ENCODE peak calls at places on chromosomes 1 and 21, in seven cellular contexts. C is mesothelial cell of epicardium, H is endothelial cell, B is osteocyte, R is fibroblast of mammary gland, A is WERI-Rb-1, Y is WTC11. T is an unnamed sample.
A peak's percentile ranks its signal among the peaks of the same experiment; 100 is the strongest.

GRCh38 chr1:53327183-53327941 is 508 bp downstream of the LRP8 start:
- DNase-seq in C (no peak), H (peak; percentile 57), B (no peak), R (peak; percentile 21), A (peak; percentile 45), Y (peak; percentile 51), T (peak; percentile 86)

GRCh38 chr1:41399148-41399795 is 38.0 kb downstream of the FOXO6 start:
- DNase-seq in C (no peak), H (no peak), B (no peak), R (no peak), A (no peak), Y (no peak), T (no peak)

GRCh38 chr1:21143752-21144151 is 32.9 kb downstream of the EIF4G3 start:
- DNase-seq in C (no peak), H (no peak), B (no peak), R (no peak), A (no peak), Y (no peak), T (no peak)

GRCh38 chr1:8667869-8668595 is 149.4 kb downstream of the RERE start:
- DNase-seq in C (no peak), H (no peak), B (no peak), R (peak; percentile 73), A (no peak), Y (no peak), T (no peak)

GRCh38 chr1:192565946-192566345 is 9.6 kb upstream of the RGS1 start:
- DNase-seq in C (no peak), H (no peak), B (no peak), R (peak; percentile 49), A (no peak), Y (no peak), T (no peak)

GRCh38 chr21:39562791-39563770 is 49.7 kb upstream of the B3GALT5 start:
- DNase-seq in C (no peak), H (no peak), B (no peak), R (no peak), A (peak; percentile 81), Y (no peak), T (no peak)

GRCh38 chr1:24580756-24581155 is 24.9 kb downstream of the NCMAP start:
- DNase-seq in C (no peak), H (no peak), B (no peak), R (no peak), A (no peak), Y (no peak), T (no peak)

GRCh38 chr1:87421809-87422208 is 93.1 kb downstream of the LMO4 start:
- DNase-seq in C (no peak), H (no peak), B (no peak), R (no peak), A (no peak), Y (no peak), T (no peak)

GRCh38 chr1:29459551-29459945 is 223.2 kb downstream of the PTPRU start:
- DNase-seq in C (no peak), H (no peak), B (no peak), R (no peak), A (no peak), Y (no peak), T (peak; percentile 42)

GRCh38 chr21:28972398-28972797 is 20.3 kb downstream of the LTN1 start:
- DNase-seq in C (no peak), H (no peak), B (no peak), R (no peak), A (no peak), Y (no peak), T (no peak)

GRCh38 chr1:95905818-95906395 is 671.9 kb downstream of the RWDD3 start:
- DNase-seq in C (no peak), H (no peak), B (no peak), R (no peak), A (no peak), Y (no peak), T (no peak)

GRCh38 chr1:81553503-81553902 is 247.2 kb upstream of the ADGRL2 start:
- DNase-seq in C (no peak), H (no peak), B (no peak), R (no peak), A (no peak), Y (no peak), T (no peak)

GRCh38 chr1:100799548-100799947 is 80.0 kb downstream of the VCAM1 start:
- DNase-seq in C (no peak), H (no peak), B (no peak), R (no peak), A (no peak), Y (no peak), T (no peak)

GRCh38 chr1:167092653-167093052 is 1.2 kb upstream of the STYXL2 start:
- DNase-seq in C (no peak), H (no peak), B (no peak), R (no peak), A (no peak), Y (no peak), T (no peak)

GRCh38 chr1:31397360-31398095 is 15.5 kb upstream of the SERINC2 start:
- DNase-seq in C (no peak), H (no peak), B (no peak), R (peak; percentile 36), A (no peak), Y (no peak), T (no peak)

GRCh38 chr1:179807691-179808485 is 64.8 kb downstream of the FAM163A start:
- DNase-seq in C (no peak), H (no peak), B (no peak), R (peak; percentile 30), A (no peak), Y (no peak), T (peak; percentile 67)

GRCh38 chr1:67674260-67675011 is 10.6 kb upstream of the GADD45A start:
- DNase-seq in C (no peak), H (peak; percentile 11), B (no peak), R (peak; percentile 82), A (peak; percentile 67), Y (no peak), T (no peak)

GRCh38 chr1:106944721-106945120 is 111.8 kb upstream of the PRMT6 start:
- DNase-seq in C (no peak), H (no peak), B (no peak), R (peak; percentile 66), A (peak; percentile 32), Y (no peak), T (no peak)

GRCh38 chr1:209527372-209527771 is 56.1 kb upstream of the CAMK1G start:
- DNase-seq in C (no peak), H (no peak), B (no peak), R (peak; percentile 74), A (no peak), Y (no peak), T (no peak)

GRCh38 chr21:43688906-43689305 is 29.5 kb downstream of the RRP1B start:
- DNase-seq in C (no peak), H (no peak), B (no peak), R (no peak), A (no peak), Y (no peak), T (no peak)

GRCh38 chr1:3468236-3469103 is 14.0 kb downstream of the ARHGEF16 start:
- DNase-seq in C (no peak), H (no peak), B (no peak), R (no peak), A (no peak), Y (peak; percentile 9), T (peak; percentile 94)

GRCh38 chr1:4755301-4756183 is 101.1 kb downstream of the AJAP1 start:
- DNase-seq in C (no peak), H (no peak), B (no peak), R (peak; percentile 13), A (peak; percentile 32), Y (no peak), T (no peak)

GRCh38 chr1:14189381-14189780 is 409.1 kb upstream of the KAZN start:
- DNase-seq in C (no peak), H (no peak), B (no peak), R (no peak), A (no peak), Y (no peak), T (no peak)
- TF ChIP-seq CTCF in C (no peak), H (no peak), B (no peak), R (no peak), A (no peak), Y (no peak), T (no peak)

GRCh38 chr1:228869312-228869824 is 134.1 kb downstream of the RHOU start:
- DNase-seq in C (no peak), H (no peak), B (peak; percentile 73), R (no peak), A (no peak), Y (no peak), T (no peak)

GRCh38 chr1:228871314-228872061 is 136.2 kb downstream of the RHOU start:
- DNase-seq in C (no peak), H (no peak), B (peak; percentile 56), R (no peak), A (no peak), Y (no peak), T (no peak)

GRCh38 chr1:228873714-228874113 is 138.4 kb downstream of the RHOU start:
- DNase-seq in C (no peak), H (no peak), B (peak; percentile 42), R (no peak), A (no peak), Y (no peak), T (no peak)

GRCh38 chr1:228870041-228870713 is 134.9 kb downstream of the RHOU start:
- DNase-seq in C (no peak), H (no peak), B (peak; percentile 63), R (no peak), A (no peak), Y (no peak), T (no peak)

GRCh38 chr1:228872080-228872479 is 136.8 kb downstream of the RHOU start:
- DNase-seq in C (no peak), H (no peak), B (no peak), R (no peak), A (no peak), Y (no peak), T (no peak)
- TF ChIP-seq CTCF in C (no peak), H (no peak), B (no peak), R (no peak), A (no peak), Y (no peak), T (no peak)

DNA sequence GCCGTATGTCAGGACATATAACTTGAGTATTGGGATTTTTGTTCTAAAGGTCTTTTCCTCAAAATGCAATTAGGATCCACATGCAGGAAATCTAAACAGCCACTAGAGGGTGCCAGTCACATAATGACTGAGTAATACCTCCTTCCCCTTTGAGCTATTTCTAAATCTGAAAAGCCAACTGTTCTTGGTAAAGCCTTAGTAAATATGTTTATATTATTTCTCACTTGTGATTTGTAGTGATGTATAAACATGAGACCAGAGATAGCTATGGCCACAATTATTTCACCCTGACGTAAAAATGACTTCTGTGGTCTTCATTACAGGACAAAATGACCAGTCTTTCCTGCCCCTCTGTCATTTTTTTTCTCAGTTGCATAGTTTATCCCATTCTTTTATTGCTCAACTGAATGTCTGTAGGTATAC is 41.0 kb upstream of the DR1 start:
- DNase-seq in C (no peak), H (peak; percentile 32), B (no peak), R (peak; percentile 78), A (peak; percentile 25), Y (peak; percentile 26), T (no peak)
- TF ChIP-seq CTCF in C (peak; percentile 79), H (peak; percentile 88), B (peak; percentile 87), R (peak; percentile 94), A (peak; percentile 61), Y (peak; percentile 86), T (peak; percentile 95)

DNA sequence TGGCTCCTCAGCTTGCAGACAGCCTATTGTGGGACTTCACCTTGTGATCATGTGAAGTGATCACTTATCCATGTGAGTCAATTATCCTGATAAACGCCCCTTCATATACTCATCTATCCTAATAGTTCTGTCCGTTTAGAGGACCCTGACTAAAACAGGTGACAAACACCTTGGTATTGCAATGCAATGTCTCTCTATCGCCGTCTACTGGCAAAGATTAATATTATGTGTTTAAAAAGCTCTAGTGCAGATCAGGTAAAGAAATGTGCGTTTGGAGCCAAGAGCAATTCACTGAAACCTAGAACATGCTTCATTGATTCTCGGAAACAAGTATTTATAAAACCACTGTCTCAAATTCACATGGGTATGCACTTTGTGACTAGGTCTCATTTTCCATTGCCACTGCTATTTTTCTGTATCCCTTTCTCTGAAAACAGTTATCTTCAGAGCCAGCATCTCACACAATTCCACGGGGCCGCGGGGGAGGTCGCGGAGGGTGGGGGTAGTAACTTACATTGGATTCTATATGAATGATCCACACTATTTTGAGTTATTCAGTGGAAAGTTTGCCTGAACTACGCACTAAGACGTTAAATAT is 554.6 kb upstream of the NCAM2 start:
- DNase-seq in C (no peak), H (no peak), B (no peak), R (no peak), A (no peak), Y (no peak), T (no peak)
- TF ChIP-seq CTCF in C (peak; percentile 67), H (peak; percentile 92), B (peak; percentile 57), R (peak; percentile 31), A (peak; percentile 62), Y (peak; percentile 83), T (peak; percentile 84)

T was measured in chondrocyte.